ENCODE peak calls at places on chromosomes 12 and 14, in four cellular contexts. J is substantia nigra, A is activated T-cell treated with anti-CD3 and anti-CD28 coated beads for 24 hours, V is NCI-H748 treated with DMSO at 0.1 percent for 48 hours. D is an unnamed sample.

GRCh38 chr12:111412007-111412829 is 6.5 kb downstream of the SH2B3 start:
- DNase-seq in J (peak), A (no peak), V (no peak), D (peak)

GRCh38 chr12:93722757-93723567 is 45.8 kb downstream of the CRADD start:
- DNase-seq in J (no peak), A (no peak), V (no peak), D (no peak)

GRCh38 chr12:5428332-5429221 is 3.3 kb upstream of the NTF3 start:
- DNase-seq in V (peak), J (no peak), A (no peak), D (no peak)

GRCh38 chr12:90953956-90954421 is 987 bp downstream of the CCER1 start:
- DNase-seq in J (no peak), V (no peak), A (no peak), D (no peak)

GRCh38 chr14:72479471-72479931 is 414.4 kb downstream of the DPF3 start:
- DNase-seq in A (no peak), J (no peak), V (peak), D (no peak)

GRCh38 chr12:14185441-14186192 is 179.9 kb upstream of the ATF7IP start:
- DNase-seq in J (no peak), V (peak), A (no peak), D (no peak)

GRCh38 chr14:66233571-66233970 is 252.6 kb upstream of the CCDC196 start:
- DNase-seq in J (no peak), V (no peak), A (no peak), D (no peak)

GRCh38 chr14:99737451-99737951 is 53.4 kb downstream of the CYP46A1 start:
- DNase-seq in J (no peak), V (no peak), A (no peak), D (no peak)

GRCh38 chr14:34711169-34711568 is 3.2 kb downstream of the CFL2 start:
- DNase-seq in V (peak), J (no peak), A (no peak), D (no peak)

GRCh38 chr12:53989227-53990113 is 4.5 kb downstream of the HOXC10 start:
- DNase-seq in J (no peak), A (no peak), V (peak), D (no peak)

GRCh38 chr12:52650520-52651081 is 1.4 kb downstream of the KRT2 start:
- DNase-seq in V (no peak), A (no peak), J (no peak), D (no peak)

GRCh38 chr12:89977356-89978185 is 268.9 kb upstream of the ATP2B1 start:
- DNase-seq in J (no peak), A (no peak), V (no peak), D (no peak)

GRCh38 chr12:28114488-28114887 is 75.8 kb upstream of the CCDC91 start:
- DNase-seq in V (no peak), J (no peak), A (no peak), D (no peak)

GRCh38 chr12:34404377-34405285 is 382.3 kb downstream of the ALG10 start:
- DNase-seq in J (no peak), A (no peak), V (no peak), D (no peak)

GRCh38 chr12:131194166-131194565 is 240.5 kb downstream of the ADGRD1 start:
- DNase-seq in V (no peak), A (no peak), J (no peak), D (no peak)

GRCh38 chr12:89181271-89181920 is 170.9 kb downstream of the DUSP6 start:
- DNase-seq in A (no peak), J (no peak), V (no peak), D (no peak)

D was measured in amygdala.